ENCODE peak calls at places on chromosomes 11 and 22, in five cellular contexts. Z, N, R, E and T are unnamed samples.

GRCh38 chr11:35122308-35122707 is 16.7 kb upstream of the CD44 start:
- DNase-seq in Z (no peak), N (no peak), R (no peak), E (no peak), T (no peak)

GRCh38 chr11:111976119-111976518 is 39.0 kb downstream of the DIXDC1 start:
- DNase-seq in Z (no peak), N (no peak), R (no peak), E (no peak), T (no peak)

GRCh38 chr22:42412744-42413220 is 19.4 kb downstream of the NFAM1 start:
- DNase-seq in Z (no peak), N (peak), R (peak), E (no peak), T (no peak)

GRCh38 chr22:46961591-46962290 is 199.3 kb downstream of the TBC1D22A start:
- DNase-seq in Z (no peak), N (no peak), R (no peak), E (no peak), T (no peak)

GRCh38 chr22:43230983-43231723 is 44.2 kb upstream of the TTLL12 start:
- DNase-seq in Z (no peak), N (peak), R (peak), E (peak), T (no peak)

GRCh38 chr22:47445212-47445611 is 682.8 kb downstream of the TBC1D22A start:
- DNase-seq in Z (no peak), N (no peak), R (no peak), E (no peak), T (no peak)

GRCh38 chr11:126997196-126997595 is 3.4 kb downstream of the KIRREL3 start:
- DNase-seq in Z (no peak), N (no peak), R (no peak), E (no peak), T (no peak)

GRCh38 chr11:134622458-134622857 is 210.4 kb upstream of the B3GAT1 start:
- DNase-seq in Z (no peak), N (no peak), R (no peak), E (no peak), T (no peak)

GRCh38 chr11:77140231-77140959 is 12.3 kb downstream of the MYO7A start:
- DNase-seq in Z (no peak), N (peak), R (peak), E (no peak), T (no peak)

GRCh38 chr11:47641585-47642098 is 717 bp downstream of the MTCH2 start:
- DNase-seq in Z (peak), N (peak), R (no peak), E (no peak), T (no peak)